ENCODE peak calls at places on chromosomes 11 and 22, in four cellular contexts. One of them, this sample, is unnamed.

GRCh38 chr11:92225206-92225562 is 566 bp downstream of the FAT3 start:
- DNase-seq in sciatic nerve: no peak
- DNase-seq in stimulated activated CD4-positive, alpha-beta T cell treated with anti-CD3 and anti-CD28 coated beads, Interleukin-12 subunit alpha, Interleukin-12 subunit beta, amount 100 ng/mL, for 24 hours: no peak
- DNase-seq in NCI-H2029 treated with DMSO at 0.1 percent for 48 hours: no peak
- DNase-seq in this sample: no peak

GRCh38 chr11:88169481-88169880 is 5.8 kb downstream of the RAB38 start:
- DNase-seq in sciatic nerve: no peak
- DNase-seq in stimulated activated CD4-positive, alpha-beta T cell treated with anti-CD3 and anti-CD28 coated beads, Interleukin-12 subunit alpha, Interleukin-12 subunit beta, amount 100 ng/mL, for 24 hours: no peak
- DNase-seq in NCI-H2029 treated with DMSO at 0.1 percent for 48 hours: no peak
- DNase-seq in this sample: no peak

GRCh38 chr11:13942908-13943505 is 19.5 kb upstream of the SPON1 start:
- DNase-seq in sciatic nerve: no peak
- DNase-seq in stimulated activated CD4-positive, alpha-beta T cell treated with anti-CD3 and anti-CD28 coated beads, Interleukin-12 subunit alpha, Interleukin-12 subunit beta, amount 100 ng/mL, for 24 hours: no peak
- DNase-seq in NCI-H2029 treated with DMSO at 0.1 percent for 48 hours: no peak
- DNase-seq in this sample: no peak

GRCh38 chr22:25167834-25168601 is 31.6 kb upstream of the CRYBB3 start:
- DNase-seq in sciatic nerve: no peak
- DNase-seq in stimulated activated CD4-positive, alpha-beta T cell treated with anti-CD3 and anti-CD28 coated beads, Interleukin-12 subunit alpha, Interleukin-12 subunit beta, amount 100 ng/mL, for 24 hours: no peak
- DNase-seq in NCI-H2029 treated with DMSO at 0.1 percent for 48 hours: no peak
- DNase-seq in this sample: no peak

GRCh38 chr11:35593143-35593542 is 25.1 kb upstream of the FJX1 start:
- DNase-seq in sciatic nerve: no peak
- DNase-seq in stimulated activated CD4-positive, alpha-beta T cell treated with anti-CD3 and anti-CD28 coated beads, Interleukin-12 subunit alpha, Interleukin-12 subunit beta, amount 100 ng/mL, for 24 hours: no peak
- DNase-seq in NCI-H2029 treated with DMSO at 0.1 percent for 48 hours: no peak
- DNase-seq in this sample: no peak

GRCh38 chr11:102761646-102762238 is 18.7 kb downstream of the MMP10 start:
- DNase-seq in sciatic nerve: no peak
- DNase-seq in stimulated activated CD4-positive, alpha-beta T cell treated with anti-CD3 and anti-CD28 coated beads, Interleukin-12 subunit alpha, Interleukin-12 subunit beta, amount 100 ng/mL, for 24 hours: no peak
- DNase-seq in NCI-H2029 treated with DMSO at 0.1 percent for 48 hours: no peak
- DNase-seq in this sample: no peak

GRCh38 chr11:112697371-112697770 is 263.8 kb upstream of the NCAM1 start:
- DNase-seq in sciatic nerve: no peak
- DNase-seq in stimulated activated CD4-positive, alpha-beta T cell treated with anti-CD3 and anti-CD28 coated beads, Interleukin-12 subunit alpha, Interleukin-12 subunit beta, amount 100 ng/mL, for 24 hours: no peak
- DNase-seq in NCI-H2029 treated with DMSO at 0.1 percent for 48 hours: no peak
- DNase-seq in this sample: no peak

GRCh38 chr22:27903805-27904473 is 15.1 kb downstream of the PITPNB start:
- DNase-seq in sciatic nerve: no peak
- DNase-seq in stimulated activated CD4-positive, alpha-beta T cell treated with anti-CD3 and anti-CD28 coated beads, Interleukin-12 subunit alpha, Interleukin-12 subunit beta, amount 100 ng/mL, for 24 hours: no peak
- DNase-seq in NCI-H2029 treated with DMSO at 0.1 percent for 48 hours: no peak
- DNase-seq in this sample: no peak

GRCh38 chr11:67031791-67032561 is 9.0 kb downstream of the SYT12 start:
- DNase-seq in sciatic nerve: no peak
- DNase-seq in stimulated activated CD4-positive, alpha-beta T cell treated with anti-CD3 and anti-CD28 coated beads, Interleukin-12 subunit alpha, Interleukin-12 subunit beta, amount 100 ng/mL, for 24 hours: no peak
- DNase-seq in NCI-H2029 treated with DMSO at 0.1 percent for 48 hours: no peak
- DNase-seq in this sample: no peak

GRCh38 chr11:102323542-102324261 is 6.4 kb downstream of the BIRC3 start:
- DNase-seq in sciatic nerve: no peak
- DNase-seq in stimulated activated CD4-positive, alpha-beta T cell treated with anti-CD3 and anti-CD28 coated beads, Interleukin-12 subunit alpha, Interleukin-12 subunit beta, amount 100 ng/mL, for 24 hours: no peak
- DNase-seq in NCI-H2029 treated with DMSO at 0.1 percent for 48 hours: no peak
- DNase-seq in this sample: no peak

GRCh38 chr11:94193288-94193687 is 64.6 kb downstream of the PANX1 start:
- DNase-seq in sciatic nerve: no peak
- DNase-seq in stimulated activated CD4-positive, alpha-beta T cell treated with anti-CD3 and anti-CD28 coated beads, Interleukin-12 subunit alpha, Interleukin-12 subunit beta, amount 100 ng/mL, for 24 hours: no peak
- DNase-seq in NCI-H2029 treated with DMSO at 0.1 percent for 48 hours: no peak
- DNase-seq in this sample: no peak

GRCh38 chr11:120884290-120885020 is 139.4 kb upstream of the TBCEL start:
- DNase-seq in sciatic nerve: no peak
- DNase-seq in stimulated activated CD4-positive, alpha-beta T cell treated with anti-CD3 and anti-CD28 coated beads, Interleukin-12 subunit alpha, Interleukin-12 subunit beta, amount 100 ng/mL, for 24 hours: no peak
- DNase-seq in NCI-H2029 treated with DMSO at 0.1 percent for 48 hours: no peak
- DNase-seq in this sample: no peak

GRCh38 chr11:75264356-75264755 is 23.8 kb downstream of the TPBGL start:
- DNase-seq in sciatic nerve: peak; percentile 37
- DNase-seq in stimulated activated CD4-positive, alpha-beta T cell treated with anti-CD3 and anti-CD28 coated beads, Interleukin-12 subunit alpha, Interleukin-12 subunit beta, amount 100 ng/mL, for 24 hours: no peak
- DNase-seq in NCI-H2029 treated with DMSO at 0.1 percent for 48 hours: no peak
- DNase-seq in this sample: no peak

GRCh38 chr11:125923012-125923579 is 18.8 kb downstream of the DDX25 start:
- DNase-seq in sciatic nerve: peak; percentile 80
- DNase-seq in stimulated activated CD4-positive, alpha-beta T cell treated with anti-CD3 and anti-CD28 coated beads, Interleukin-12 subunit alpha, Interleukin-12 subunit beta, amount 100 ng/mL, for 24 hours: no peak
- DNase-seq in NCI-H2029 treated with DMSO at 0.1 percent for 48 hours: peak; percentile 56
- DNase-seq in this sample: no peak

GRCh38 chr22:44686873-44687600 is 15.0 kb upstream of the PRR5 start:
- DNase-seq in sciatic nerve: no peak
- DNase-seq in stimulated activated CD4-positive, alpha-beta T cell treated with anti-CD3 and anti-CD28 coated beads, Interleukin-12 subunit alpha, Interleukin-12 subunit beta, amount 100 ng/mL, for 24 hours: no peak
- DNase-seq in NCI-H2029 treated with DMSO at 0.1 percent for 48 hours: no peak
- DNase-seq in this sample: no peak